ENCODE peak calls at places on chromosomes 4 and X, in five cellular contexts. D, U, Y, L and O are unnamed samples.

GRCh38 chrX:97529801-97530200 is 646.1 kb downstream of the RPA4 start:
- DNase-seq in L (no peak), D (peak), U (peak), Y (no peak), O (no peak)

GRCh38 chrX:1222511-1223252 is 10.2 kb upstream of the CRLF2 start:
- DNase-seq in D (no peak), U (no peak), Y (no peak), L (no peak), O (no peak)

GRCh38 chr4:77861500-77861899 is 1.1 kb upstream of the MRPL1 start:
- DNase-seq in D (no peak), U (no peak), L (no peak), Y (no peak), O (no peak)

GRCh38 chr4:168717852-168718251 is 221.0 kb downstream of the PALLD start:
- DNase-seq in Y (no peak), U (peak), D (peak), L (no peak), O (no peak)

GRCh38 chrX:72705814-72706213 is 8.3 kb downstream of the PHKA1 start:
- DNase-seq in D (no peak), Y (no peak), L (no peak), U (no peak), O (no peak)

GRCh38 chr4:8157944-8158709 is 486 bp downstream of the ABLIM2 start:
- DNase-seq in L (no peak), U (no peak), D (no peak), Y (no peak), O (no peak)

GRCh38 chr4:27088491-27088890 is 227.8 kb downstream of the STIM2 start:
- DNase-seq in L (peak), U (no peak), D (no peak), Y (no peak), O (no peak)

GRCh38 chrX:127129510-127129909 is 310.0 kb downstream of the PRR32 start:
- DNase-seq in Y (no peak), L (no peak), U (no peak), D (no peak), O (no peak)

GRCh38 chrX:105870465-105870864 is 48.1 kb downstream of the NRK start:
- DNase-seq in D (no peak), L (no peak), Y (no peak), U (no peak), O (no peak)

GRCh38 chrX:132227383-132228112 is 8.3 kb upstream of the RAP2C start:
- DNase-seq in U (peak), Y (no peak), L (no peak), D (peak), O (no peak)

GRCh38 chr4:41060352-41061318 is 153.7 kb downstream of the APBB2 start:
- DNase-seq in Y (no peak), L (no peak), U (no peak), D (peak), O (no peak)

GRCh38 chr4:79964715-79965345 is 108.2 kb downstream of the ANTXR2 start:
- DNase-seq in L (peak), D (peak), U (no peak), Y (peak), O (peak)

GRCh38 chrX:29470029-29470428 is 745.3 kb upstream of the MAGEB2 start:
- DNase-seq in Y (no peak), U (peak), L (no peak), D (peak), O (no peak)

GRCh38 chrX:150690126-150690525 is 3.1 kb upstream of the MTMR1 start:
- DNase-seq in L (no peak), D (peak), Y (no peak), U (peak), O (no peak)

GRCh38 chrX:51144828-51145442 is 187.7 kb upstream of the NUDT10 start:
- DNase-seq in U (peak), Y (peak), L (peak), D (peak), O (peak)

GRCh38 chr4:174332741-174333493 is 49.2 kb downstream of the CEP44 start:
- DNase-seq in D (no peak), U (peak), L (no peak), Y (no peak), O (no peak)

GRCh38 chrX:413322-414201 is 26.9 kb upstream of the PPP2R3B start:
- DNase-seq in L (peak), D (no peak), Y (peak), U (peak), O (no peak)

GRCh38 chrX:86887341-86887740 is 630.3 kb upstream of the KLHL4 start:
- DNase-seq in U (no peak), L (no peak), Y (no peak), D (no peak), O (no peak)

GRCh38 chr4:8830056-8830455 is 41.6 kb downstream of the HMX1 start:
- DNase-seq in D (no peak), L (no peak), U (no peak), Y (no peak), O (no peak)

GRCh38 chr4:156779046-156779445 is 192.6 kb downstream of the PDGFC start:
- DNase-seq in L (no peak), Y (no peak), D (peak), U (peak), O (no peak)

GRCh38 chr4:15031993-15032660 is 29.8 kb downstream of the CPEB2 start:
- DNase-seq in U (no peak), Y (no peak), D (peak), L (no peak), O (no peak)

GRCh38 chr4:113539408-113539807 is 222.1 kb downstream of the CAMK2D start:
- DNase-seq in L (no peak), Y (no peak), U (peak), D (peak), O (no peak)

GRCh38 chr4:53459548-53459947 is 82.1 kb downstream of the FIP1L1 start:
- DNase-seq in Y (no peak), U (peak), D (peak), L (no peak), O (no peak)

GRCh38 chr4:74451214-74451661 is 6.3 kb downstream of the AREG start:
- DNase-seq in L (no peak), U (peak), D (peak), Y (no peak), O (no peak)

GRCh38 chr4:38055566-38055965 is 95.4 kb downstream of the PTTG2 start:
- DNase-seq in L (no peak), U (no peak), D (no peak), Y (no peak), O (no peak)
- TF ChIP-seq CTCF in L (no peak), U (no peak), D (no peak), Y (no peak), O (no peak)

GRCh38 chrX:136714626-136715599 is 65.8 kb downstream of the ARHGEF6 start:
- DNase-seq in D (no peak), U (no peak), Y (no peak), L (no peak), O (no peak)

GRCh38 chrX:136712631-136713030 is 64.7 kb downstream of the CD40LG start:
- DNase-seq in D (no peak), L (no peak), U (no peak), Y (no peak), O (no peak)

GRCh38 chrX:136708348-136708747 is 60.4 kb downstream of the CD40LG start:
- DNase-seq in L (no peak), Y (no peak), U (no peak), D (no peak), O (no peak)

GRCh38 chrX:136710324-136710951 is 62.5 kb downstream of the CD40LG start:
- DNase-seq in L (no peak), D (no peak), Y (no peak), U (no peak), O (no peak)

DNA sequence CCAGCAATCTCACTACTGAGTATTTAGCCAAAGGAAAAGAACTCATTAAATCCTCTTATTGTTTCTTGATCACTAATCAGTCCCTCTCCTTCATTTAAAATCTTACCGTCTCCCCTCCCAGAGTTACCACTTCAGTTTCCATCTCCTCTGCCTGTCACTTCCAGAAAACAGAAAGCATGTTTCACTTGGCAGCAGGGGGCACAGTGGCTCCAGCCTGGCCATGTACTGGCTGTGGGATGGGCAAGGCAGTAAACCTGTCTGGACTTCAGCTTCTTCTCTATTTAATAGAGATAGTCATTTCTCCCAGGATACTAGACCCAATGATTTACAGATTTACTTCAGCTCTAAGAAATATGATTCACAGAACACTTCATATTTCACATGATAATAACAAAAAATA is 63.2 kb downstream of the CD40LG start:
- DNase-seq in D (peak), Y (no peak), L (peak), U (peak), O (peak)
- TF ChIP-seq CTCF in D (peak), Y (peak), L (no peak), U (peak), O (no peak)

GRCh38 chr4:1745697-1746096 is 24.4 kb downstream of the TACC3 start:
- DNase-seq in U (no peak), L (no peak), D (no peak), Y (no peak), O (no peak)

GRCh38 chr4:1746919-1747602 is 25.7 kb downstream of the TACC3 start:
- DNase-seq in Y (no peak), L (no peak), U (peak), D (no peak), O (peak)

GRCh38 chr4:1747603-1747967 is 26.3 kb downstream of the TACC3 start:
- DNase-seq in Y (no peak), D (no peak), L (no peak), U (no peak), O (no peak)

GRCh38 chr4:1745165-1745564 is 23.8 kb downstream of the TACC3 start:
- DNase-seq in L (no peak), U (no peak), D (no peak), Y (no peak), O (no peak)

GRCh38 chr4:1746265-1746691 is 25.0 kb downstream of the TACC3 start:
- DNase-seq in U (peak), L (peak), D (peak), Y (peak), O (peak)
- TF ChIP-seq CTCF in U (peak), L (peak), D (peak), Y (peak), O (peak)

GRCh38 chr4:39045791-39046221 is 13.6 kb upstream of the TMEM156 start:
- DNase-seq in U (peak), Y (no peak), L (no peak), D (peak), O (no peak)

GRCh38 chr4:39043058-39043696 is 11.0 kb upstream of the TMEM156 start:
- DNase-seq in D (no peak), L (no peak), Y (no peak), U (peak), O (no peak)

GRCh38 chr4:39043697-39044363 is 11.6 kb upstream of the TMEM156 start:
- DNase-seq in Y (no peak), U (peak), D (no peak), L (no peak), O (no peak)

GRCh38 chr4:39044947-39045734 is 12.9 kb upstream of the TMEM156 start:
- DNase-seq in D (no peak), Y (peak), L (peak), U (peak), O (peak)

DNA sequence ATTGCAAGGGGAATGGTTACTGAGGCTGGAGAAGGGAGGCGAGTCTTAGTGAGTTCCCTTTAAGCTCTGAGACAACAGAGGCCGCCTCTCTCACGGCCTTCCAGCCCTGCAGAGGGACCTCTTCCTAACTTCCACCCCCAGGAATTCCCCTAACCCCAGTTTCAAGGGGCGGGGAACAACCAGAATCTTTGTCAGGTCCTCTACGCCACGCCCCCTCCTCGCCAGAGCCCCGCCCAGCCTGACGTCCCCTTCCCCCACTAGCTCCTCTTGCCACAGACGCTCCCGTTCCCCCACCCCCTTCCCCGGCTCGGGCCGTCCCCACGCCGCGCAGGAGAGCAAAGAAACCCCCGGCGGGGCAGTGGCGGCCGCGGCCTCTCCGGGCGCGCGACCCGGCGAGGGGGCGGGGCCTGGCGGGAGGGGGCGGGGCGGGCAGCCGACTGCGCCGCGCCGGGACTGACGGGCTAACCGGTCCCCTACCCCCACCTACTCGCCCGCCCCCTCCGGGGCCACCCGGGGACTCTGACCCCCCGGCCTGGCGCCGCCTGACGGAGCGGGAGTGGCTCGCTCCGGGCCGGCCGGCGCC is 12.2 kb upstream of the TMEM156 start:
- DNase-seq in D (peak), L (peak), U (peak), Y (peak), O (peak)
- TF ChIP-seq CTCF in D (no peak), L (no peak), U (peak), Y (no peak), O (no peak)

GRCh38 chrX:20141281-20142220 is at the start of gene EIF1AX:
- DNase-seq in D (peak), L (peak), U (peak), Y (peak), O (peak)
- TF ChIP-seq CTCF in D (no peak), L (no peak), U (no peak), Y (no peak), O (no peak)

DNA sequence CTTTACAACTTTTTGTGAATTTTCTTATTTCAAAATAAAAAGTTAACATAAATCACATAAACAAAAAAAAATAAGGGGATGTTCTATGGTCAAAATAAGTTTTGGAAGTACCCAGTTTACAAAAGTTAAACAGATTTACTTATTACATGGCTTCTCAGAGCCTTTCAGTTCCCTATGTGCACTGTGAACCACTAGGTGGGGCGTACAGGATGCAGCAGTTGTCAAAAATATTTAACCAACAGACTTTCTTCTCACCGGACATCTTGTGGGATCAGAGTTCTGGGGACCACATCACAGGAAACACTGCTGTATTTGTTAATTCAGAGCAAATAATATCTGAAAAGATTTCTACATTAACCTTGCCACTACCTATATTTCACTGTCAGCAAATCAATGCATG is 74.1 kb downstream of the SMARCA1 start:
- DNase-seq in L (no peak), Y (no peak), U (no peak), D (no peak), O (no peak)
- TF ChIP-seq CTCF in L (no peak), Y (peak), U (no peak), D (no peak), O (no peak)

DNA sequence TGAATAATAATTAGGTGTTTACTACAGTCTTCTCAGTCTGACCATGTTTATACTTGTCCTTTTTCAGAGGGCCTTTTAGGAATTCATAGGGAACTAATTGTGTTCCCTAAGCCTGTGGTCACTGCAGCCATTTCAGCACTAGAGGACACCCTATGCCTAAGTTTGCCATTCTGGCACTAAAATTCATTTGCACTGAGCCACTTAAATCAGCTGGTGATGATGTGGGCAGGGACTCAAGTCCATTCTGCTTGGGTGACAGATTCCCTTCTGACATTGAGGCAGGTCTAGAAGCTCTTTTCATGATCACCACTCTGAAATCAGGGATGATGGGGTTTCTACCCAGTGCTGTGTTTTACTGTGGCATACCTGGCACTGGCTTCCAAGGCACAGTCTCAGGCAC is 1178.9 kb upstream of the DIAPH2 start:
- DNase-seq in L (no peak), U (no peak), D (no peak), Y (no peak), O (no peak)
- TF ChIP-seq CTCF in L (peak), U (no peak), D (no peak), Y (peak), O (no peak)

GRCh38 chr4:10006604-10007435 is 14.5 kb downstream of the SLC2A9 start:
- DNase-seq in L (no peak), U (peak), D (no peak), Y (no peak), O (no peak)
- TF ChIP-seq CTCF in L (no peak), U (no peak), D (no peak), Y (no peak), O (no peak)